ENCODE peak calls at places on chromosome 14, in four cellular contexts. Q is K562, L is GM12878, P is HepG2. U is an unnamed sample.

GRCh38 chr14:37018571-37019240 is 153.7 kb downstream of the SLC25A21 start:
- DNase-seq in Q (no peak), L (no peak), P (no peak), U (no peak)

GRCh38 chr14:42316746-42317145 is 710.1 kb downstream of the LRFN5 start:
- DNase-seq in Q (no peak), L (no peak), P (no peak), U (no peak)

GRCh38 chr14:37973031-37973908 is 234.4 kb upstream of the SSTR1 start:
- DNase-seq in Q (no peak), L (no peak), P (peak), U (no peak)

GRCh38 chr14:80047761-80048160 is 163.5 kb downstream of the DIO2 start:
- DNase-seq in Q (no peak), L (no peak), P (no peak), U (no peak)

GRCh38 chr14:101972126-101972785 is 7.9 kb downstream of the DYNC1H1 start:
- DNase-seq in Q (peak), L (no peak), P (peak), U (no peak)

GRCh38 chr14:92368001-92368400 is 45.0 kb downstream of the SLC24A4 start:
- DNase-seq in Q (no peak), L (no peak), P (no peak), U (no peak)

GRCh38 chr14:31449971-31450610 is 7.2 kb downstream of the DTD2 start:
- DNase-seq in Q (peak), L (no peak), P (peak), U (no peak)

GRCh38 chr14:98593361-98593761 is 678.6 kb downstream of the BCL11B start:
- DNase-seq in Q (no peak), L (no peak), P (no peak), U (no peak)

GRCh38 chr14:42804146-42804545 is 1197.5 kb downstream of the LRFN5 start:
- DNase-seq in Q (no peak), L (no peak), P (no peak), U (no peak)

GRCh38 chr14:82313889-82314288 is 780.2 kb upstream of the SEL1L start:
- DNase-seq in Q (no peak), L (no peak), P (no peak), U (no peak)

GRCh38 chr14:73472182-73473114 is 14.1 kb upstream of the NUMB start:
- DNase-seq in Q (peak), L (peak), P (peak), U (no peak)

GRCh38 chr14:70193396-70193795 is 4.6 kb upstream of the SLC8A3 start:
- DNase-seq in Q (no peak), L (no peak), P (no peak), U (no peak)

GRCh38 chr14:53180272-53181221 is 27.4 kb upstream of the DDHD1 start:
- DNase-seq in Q (peak), L (peak), P (peak), U (peak)

GRCh38 chr14:102527255-102528232 is 18.0 kb upstream of the ANKRD9 start:
- DNase-seq in Q (no peak), L (no peak), P (no peak), U (no peak)

GRCh38 chr14:64937821-64938193 is 4.7 kb downstream of the GPX2 start:
- DNase-seq in Q (peak), L (no peak), P (peak), U (no peak)

GRCh38 chr14:57725399-57726077 is 140.4 kb downstream of the SLC35F4 start:
- DNase-seq in Q (no peak), L (no peak), P (peak), U (no peak)

GRCh38 chr14:62914025-62914424 is 131.2 kb downstream of the KCNH5 start:
- DNase-seq in Q (no peak), L (no peak), P (no peak), U (no peak)

GRCh38 chr14:71403673-71404072 is 496.4 kb downstream of the PCNX1 start:
- DNase-seq in Q (no peak), L (peak), P (peak), U (no peak)

GRCh38 chr14:91377700-91378652 is 39.6 kb downstream of the CCDC88C start:
- DNase-seq in Q (no peak), L (no peak), P (no peak), U (no peak)

GRCh38 chr14:72521968-72522741 is 371.7 kb downstream of the DPF3 start:
- DNase-seq in Q (no peak), L (no peak), P (no peak), U (no peak)

GRCh38 chr14:37198273-37198598 is 499 bp downstream of the MIPOL1 start:
- DNase-seq in Q (no peak), L (no peak), P (no peak), U (no peak)

GRCh38 chr14:50342211-50343080 is 30.3 kb downstream of the DMAC2L start:
- DNase-seq in Q (peak), L (no peak), P (peak), U (peak)

GRCh38 chr14:20626274-20626673 is 15.2 kb downstream of the OR6S1 start:
- DNase-seq in Q (no peak), L (no peak), P (no peak), U (no peak)

GRCh38 chr14:20630340-20631022 is 11.0 kb downstream of the OR6S1 start:
- DNase-seq in Q (no peak), L (no peak), P (peak), U (peak)

GRCh38 chr14:20631023-20631820 is 10.3 kb downstream of the OR6S1 start:
- DNase-seq in Q (peak), L (no peak), P (peak), U (no peak)

GRCh38 chr14:20627337-20628032 is 14.0 kb downstream of the OR6S1 start:
- DNase-seq in Q (no peak), L (no peak), P (no peak), U (no peak)

GRCh38 chr14:20628063-20628854 is 13.2 kb downstream of the OR6S1 start:
- DNase-seq in Q (no peak), L (no peak), P (no peak), U (no peak)
- TF ChIP-seq ETV6 in Q (no peak), L (no peak), P (no peak), U (no peak)

DNA sequence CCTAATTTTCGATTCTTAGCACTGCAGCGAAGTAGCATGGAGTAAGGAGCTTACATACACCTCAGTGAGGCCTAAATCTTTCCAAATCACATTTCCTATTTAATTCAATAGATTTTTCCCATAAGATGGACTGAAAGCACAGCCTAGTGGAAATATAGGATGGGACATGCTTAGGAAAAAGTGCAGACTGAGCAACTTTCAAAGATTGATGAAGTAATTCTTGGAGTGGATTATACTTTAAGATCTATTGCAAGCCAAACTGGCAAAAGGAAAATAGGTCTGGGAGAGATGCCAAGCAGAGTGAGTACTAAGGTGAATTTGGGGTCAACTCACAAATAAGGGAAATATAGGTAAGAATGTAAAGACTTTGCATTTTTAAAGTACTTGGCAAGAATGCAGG is 170.3 kb upstream of the FOXG1 start:
- DNase-seq in Q (no peak), L (no peak), P (no peak), U (no peak)
- TF ChIP-seq ATF3 in Q (no peak), L (no peak), P (no peak), U (no peak)

GRCh38 chr14:100033347-100034052 is 31.7 kb upstream of the EVL start:
- DNase-seq in Q (no peak), L (no peak), P (no peak), U (no peak)
- TF ChIP-seq ETV6 in Q (no peak), L (no peak), P (no peak), U (no peak)

DNA sequence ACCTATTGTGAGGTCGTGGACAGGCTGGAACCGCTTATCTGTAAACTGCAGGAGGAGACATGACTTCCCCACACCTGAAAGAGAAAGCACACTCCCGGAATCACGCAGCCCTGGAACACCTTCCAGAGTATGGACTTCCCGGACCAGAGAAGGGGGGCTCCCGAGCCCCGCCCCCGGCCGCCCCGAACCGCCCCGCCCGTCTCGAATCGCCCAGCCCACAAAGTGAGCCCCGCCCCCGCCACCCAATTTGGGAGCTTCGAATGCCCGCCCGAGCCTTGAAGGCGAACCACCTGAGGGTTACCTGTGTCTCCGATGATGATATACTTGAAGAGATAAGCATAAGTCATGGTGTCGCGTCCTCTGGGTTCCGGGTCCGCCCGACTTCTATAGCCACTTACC is 234 bp downstream of the RAB2B start:
- DNase-seq in Q (peak), L (no peak), P (peak), U (peak)
- TF ChIP-seq ATF3 in Q (no peak), L (no peak), P (no peak), U (no peak)

DNA sequence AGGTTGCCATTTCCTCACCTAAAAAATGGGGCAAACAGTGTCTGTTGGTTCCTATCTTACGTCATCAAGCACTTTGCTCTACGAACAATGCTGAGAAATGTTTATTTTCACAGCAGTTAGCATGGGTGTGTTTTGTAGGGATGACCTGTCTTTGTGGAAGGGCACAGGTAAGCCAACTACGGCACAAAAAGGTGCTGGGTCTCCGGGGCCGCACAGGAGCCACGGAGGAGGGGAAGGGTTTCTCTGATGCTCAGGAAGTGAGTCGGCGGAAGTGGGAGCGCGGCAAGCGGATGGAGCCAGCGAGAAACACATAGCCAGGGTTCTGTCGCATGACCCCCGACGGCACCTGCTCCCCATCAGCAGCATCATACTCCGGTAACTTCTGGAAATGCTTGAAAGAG is 65.6 kb upstream of the TCL1B start:
- DNase-seq in Q (peak), L (no peak), P (no peak), U (no peak)
- TF ChIP-seq ETV6 in Q (no peak), L (no peak), P (no peak), U (no peak)